ENCODE peak calls at places on chromosome 20, in eight cellular contexts. D is EL, M is KBM-7, K is suprapubic skin, N is GM04504, Y is head of caudate nucleus, U is Peyer's patch, F is MCF 10A. P is an unnamed sample.

GRCh38 chr20:22101606-22102005 is 396.1 kb downstream of the PAX1 start:
- DNase-seq in D (no peak), M (no peak), K (no peak), N (no peak), Y (no peak), U (no peak), F (no peak), P (no peak)

GRCh38 chr20:64142546-64142945 is 21.7 kb upstream of the MYT1 start:
- DNase-seq in D (no peak), M (no peak), K (peak; percentile 49), N (no peak), Y (no peak), U (no peak), F (no peak), P (no peak)

GRCh38 chr20:24699321-24700165 is 230.1 kb downstream of the SYNDIG1 start:
- DNase-seq in D (no peak), M (no peak), K (peak; percentile 65), N (no peak), Y (no peak), U (no peak), F (no peak), P (no peak)

GRCh38 chr20:10573273-10573950 is 100.4 kb downstream of the JAG1 start:
- DNase-seq in D (no peak), M (no peak), K (no peak), N (no peak), Y (no peak), U (no peak), F (no peak), P (no peak)

GRCh38 chr20:49573900-49574416 is 6.0 kb upstream of the PTGIS start:
- DNase-seq in D (peak; percentile 35), M (no peak), K (peak; percentile 79), N (no peak), Y (no peak), U (no peak), F (no peak), P (no peak)

GRCh38 chr20:20827992-20828597 is 115.7 kb upstream of the RALGAPA2 start:
- DNase-seq in D (no peak), M (no peak), K (no peak), N (no peak), Y (no peak), U (no peak), F (no peak), P (no peak)

GRCh38 chr20:23009636-23010035 is 25.5 kb upstream of the SSTR4 start:
- DNase-seq in D (no peak), M (no peak), K (no peak), N (no peak), Y (no peak), U (no peak), F (peak; percentile 35), P (no peak)

GRCh38 chr20:56373942-56374341 is 15.2 kb downstream of the FAM210B start:
- DNase-seq in D (peak; percentile 91), M (peak; percentile 17), K (no peak), N (peak; percentile 89), Y (no peak), U (no peak), F (peak; percentile 93), P (no peak)

GRCh38 chr20:768426-768978 is at the start of gene SLC52A3:
- DNase-seq in D (no peak), M (peak; percentile 60), K (no peak), N (no peak), Y (no peak), U (peak; percentile 90), F (peak; percentile 60), P (no peak)

GRCh38 chr20:2697768-2698167 is 5.2 kb downstream of the EBF4 start:
- DNase-seq in D (no peak), M (no peak), K (peak; percentile 70), N (no peak), Y (no peak), U (no peak), F (no peak), P (no peak)

GRCh38 chr20:45779011-45779915 is 12.4 kb downstream of the WFDC3 start:
- DNase-seq in D (peak; percentile 100), M (no peak), K (peak; percentile 94), N (peak; percentile 98), Y (no peak), U (peak; percentile 63), F (peak; percentile 98), P (no peak)

GRCh38 chr20:34452281-34452982 is 63.8 kb upstream of the DYNLRB1 start:
- DNase-seq in D (peak; percentile 58), M (no peak), K (no peak), N (peak; percentile 29), Y (no peak), U (no peak), F (no peak), P (no peak)

GRCh38 chr20:40666336-40666735 is 22.7 kb downstream of the MAFB start:
- DNase-seq in D (no peak), M (no peak), K (no peak), N (no peak), Y (no peak), U (no peak), F (no peak), P (no peak)

GRCh38 chr20:23101696-23102095 is 15.6 kb upstream of the CD93 start:
- DNase-seq in D (no peak), M (no peak), K (no peak), N (no peak), Y (no peak), U (no peak), F (no peak), P (no peak)

GRCh38 chr20:3547906-3548305 is 77.1 kb downstream of the ATRN start:
- DNase-seq in D (no peak), M (no peak), K (no peak), N (no peak), Y (no peak), U (no peak), F (no peak), P (no peak)

GRCh38 chr20:48584391-48585249 is 243.2 kb downstream of the PREX1 start:
- DNase-seq in D (no peak), M (no peak), K (no peak), N (no peak), Y (no peak), U (no peak), F (no peak), P (no peak)

P was measured in esophagus squamous epithelium.